ENCODE peak calls at places on chromosomes 2 and 18, in eight cellular contexts. H is pancreas; Q is SJSA1; M is colonic mucosa; N is endodermal cell; X is CD8-positive, alpha-beta memory T cell; K is neuronal stem cell; C is fibroblast of lung. V is an unnamed sample. For H3K4me1 and H3K36me3, the result is how much of the 10 kb centered on the place peaks cover.

GRCh38 chr2:10276481-10277292 is 26.0 kb upstream of the HPCAL1 start:
- DNase-seq in H (peak), Q (no peak), M (no peak), N (no peak), X (no peak), K (no peak), C (no peak), V (no peak)

GRCh38 chr2:135783416-135783815 is 41.8 kb downstream of the UBXN4 start:
- DNase-seq in H (no peak), Q (no peak), M (no peak), N (no peak), X (no peak), K (no peak), C (no peak), V (no peak)

GRCh38 chr18:35494281-35494825 is 3.4 kb downstream of the INO80C start:
- DNase-seq in H (no peak), Q (no peak), M (no peak), N (no peak), X (no peak), K (no peak), C (no peak), V (no peak)

GRCh38 chr2:241540766-241541561 is 17.6 kb upstream of the BOK start:
- DNase-seq in H (peak), Q (peak), M (peak), N (peak), X (peak), K (peak), C (peak), V (peak)

GRCh38 chr2:28656937-28657615 is 94.6 kb upstream of the PPP1CB start:
- DNase-seq in H (no peak), Q (no peak), M (peak), N (peak), X (no peak), K (no peak), C (no peak), V (no peak)

GRCh38 chr2:97906309-97906708 is 89.4 kb downstream of the TMEM131 start:
- DNase-seq in H (no peak), Q (no peak), M (no peak), N (no peak), X (no peak), K (no peak), C (no peak), V (peak)

GRCh38 chr2:57080035-57080434 is 896.2 kb downstream of the CCDC85A start:
- DNase-seq in H (no peak), Q (no peak), M (no peak), N (no peak), X (no peak), K (no peak), C (peak), V (no peak)

GRCh38 chr2:121189656-121190381 is 95.2 kb downstream of the TFCP2L1 start:
- DNase-seq in H (no peak), Q (no peak), M (no peak), N (peak), X (no peak), K (no peak), C (no peak), V (no peak)

GRCh38 chr2:60888853-60889252 is 7.5 kb downstream of the REL start:
- DNase-seq in H (no peak), Q (no peak), M (no peak), N (no peak), X (no peak), K (no peak), C (no peak), V (no peak)

GRCh38 chr18:8337216-8337615 is 272.0 kb upstream of the RAB12 start:
- DNase-seq in H (no peak), Q (no peak), M (no peak), N (no peak), X (no peak), K (no peak), C (peak), V (no peak)

GRCh38 chr18:58977801-58978200 is 113.1 kb downstream of the ZNF532 start:
- DNase-seq in H (no peak), Q (no peak), M (no peak), N (no peak), X (no peak), K (no peak), C (peak), V (no peak)

GRCh38 chr18:36511791-36512352 is 214.4 kb downstream of the FHOD3 start:
- DNase-seq in H (no peak), Q (no peak), M (peak), N (peak), X (no peak), K (no peak), C (no peak), V (peak)

GRCh38 chr2:108409768-108410167 is 32.0 kb downstream of the SULT1C4 start:
- DNase-seq in H (no peak), Q (peak), M (no peak), N (no peak), X (no peak), K (no peak), C (peak), V (no peak)

GRCh38 chr2:158255257-158255656 is 153.6 kb downstream of the UPP2 start:
- DNase-seq in H (no peak), Q (no peak), M (no peak), N (no peak), X (no peak), K (no peak), C (no peak), V (no peak)

GRCh38 chr2:70070557-70071268 is 16.6 kb upstream of the PCBP1 start:
- DNase-seq in H (no peak), Q (peak), M (peak), N (peak), X (peak), K (peak), C (peak), V (peak)

GRCh38 chr18:7855051-7855450 is 287.9 kb downstream of the PTPRM start:
- DNase-seq in H (no peak), Q (no peak), M (no peak), N (no peak), X (no peak), K (no peak), C (no peak), V (no peak)

GRCh38 chr2:120175000-120175581 is 48.1 kb downstream of the TMEM185B start:
- DNase-seq in H (no peak), Q (peak), M (peak), N (no peak), X (no peak), K (peak), C (peak), V (peak)

GRCh38 chr2:120176526-120176925 is 46.7 kb downstream of the TMEM185B start:
- DNase-seq in H (no peak), Q (no peak), M (no peak), N (no peak), X (no peak), K (no peak), C (no peak), V (no peak)

GRCh38 chr2:120177011-120177621 is 46.1 kb downstream of the TMEM185B start:
- DNase-seq in H (no peak), Q (no peak), M (peak), N (no peak), X (peak), K (no peak), C (no peak), V (no peak)

GRCh38 chr2:120180066-120180465 is 43.1 kb downstream of the TMEM185B start:
- DNase-seq in H (no peak), Q (no peak), M (no peak), N (peak), X (no peak), K (no peak), C (no peak), V (peak)

GRCh38 chr2:120177973-120178372 is 45.2 kb downstream of the TMEM185B start:
- DNase-seq in H (no peak), Q (no peak), M (no peak), N (no peak), X (no peak), K (no peak), C (no peak), V (no peak)
- H3K27ac ChIP-seq in H (no peak), Q (no peak), M (no peak), N (no peak), X (no peak), K (no peak), C (no peak), V (no peak)

GRCh38 chr2:80462654-80463053 is 158.1 kb upstream of the LRRTM1 start:
- DNase-seq in H (no peak), Q (no peak), M (no peak), N (no peak), X (no peak), K (no peak), C (no peak), V (no peak)
- H3K4me1 ChIP-seq in H (under half), Q (under half), M (under half), N (under half), X (under half), K (under half), C (under half), V (under half)

GRCh38 chr2:210459407-210459806 is 17.2 kb downstream of the LANCL1 start:
- DNase-seq in H (no peak), Q (no peak), M (no peak), N (no peak), X (no peak), K (no peak), C (no peak), V (no peak)
- H3K36me3 ChIP-seq in H (under half), Q (under half), M (under half), N (under half), X (under half), K (under half), C (under half), V (under half)

DNA sequence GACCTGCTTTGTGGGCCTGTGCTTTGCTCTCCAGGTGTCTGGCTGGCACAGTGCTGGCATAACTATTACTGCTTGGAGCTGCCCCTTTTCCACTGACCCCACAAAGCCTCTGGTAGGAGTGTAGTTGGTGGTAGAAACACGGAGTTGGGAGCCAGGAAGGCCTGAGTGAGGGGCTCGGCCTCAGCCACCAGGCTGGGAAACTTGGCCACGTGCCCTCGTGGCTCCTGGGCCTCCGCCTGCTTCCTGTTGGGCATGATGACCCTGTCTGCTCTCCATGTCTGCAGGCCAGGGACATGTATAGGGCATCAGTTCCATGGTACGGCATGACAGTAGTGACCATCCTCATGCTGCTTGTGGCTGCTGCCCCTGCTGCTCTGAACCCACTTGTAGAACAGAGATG is 241.2 kb downstream of the FAM210A start:
- DNase-seq in H (no peak), Q (no peak), M (no peak), N (no peak), X (no peak), K (no peak), C (no peak), V (no peak)
- H3K27ac ChIP-seq in H (no peak), Q (no peak), M (no peak), N (no peak), X (no peak), K (no peak), C (no peak), V (no peak)

DNA sequence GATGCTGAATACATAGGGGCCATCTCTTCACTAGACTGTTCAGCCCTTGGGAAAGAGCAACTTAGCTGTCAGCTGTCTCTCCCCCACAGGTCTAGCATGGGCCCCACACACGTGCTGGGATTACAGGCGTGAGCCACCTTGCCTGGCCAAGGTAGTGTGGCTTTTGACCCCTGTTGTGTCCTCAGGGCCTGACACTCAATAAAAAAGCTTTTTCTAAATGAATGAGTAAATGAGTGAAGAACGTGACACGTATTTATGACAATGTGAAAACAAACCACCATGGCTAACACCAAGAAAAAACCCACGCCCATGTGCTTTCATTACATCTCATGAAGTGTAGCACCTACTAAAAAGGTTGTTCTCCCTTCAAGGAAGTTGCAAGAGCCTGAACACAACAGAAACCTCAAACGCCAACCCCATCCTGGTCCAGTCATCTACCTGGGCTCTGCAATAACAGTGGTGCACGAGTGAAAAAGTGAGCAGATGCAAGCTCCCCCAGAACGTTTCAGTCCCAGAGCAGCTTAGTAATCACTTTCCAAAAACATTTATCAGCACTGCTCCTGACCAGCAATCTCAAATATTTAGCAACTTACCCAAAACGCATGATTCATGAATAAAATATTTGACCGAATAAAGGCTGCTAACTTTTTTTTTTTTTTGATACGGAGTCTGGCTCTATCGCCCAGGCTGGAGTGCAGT is 3.4 kb downstream of the WDFY1 start:
- DNase-seq in H (no peak), Q (peak), M (no peak), N (no peak), X (peak), K (no peak), C (peak), V (no peak)
- H3K4me1 ChIP-seq in H (under half), Q (half or more), M (under half), N (under half), X (under half), K (under half), C (under half), V (under half)

GRCh38 chr2:46962751-46963150 is 47.1 kb upstream of the MCFD2 start:
- DNase-seq in H (no peak), Q (no peak), M (no peak), N (no peak), X (no peak), K (no peak), C (no peak), V (no peak)

GRCh38 chr2:46963961-46964673 is 48.5 kb upstream of the MCFD2 start:
- DNase-seq in H (no peak), Q (no peak), M (no peak), N (no peak), X (no peak), K (no peak), C (peak), V (peak)

GRCh38 chr2:46963210-46963609 is 47.6 kb upstream of the MCFD2 start:
- DNase-seq in H (no peak), Q (no peak), M (no peak), N (peak), X (no peak), K (no peak), C (no peak), V (no peak)

GRCh38 chr2:46958431-46959017 is 42.9 kb upstream of the MCFD2 start:
- DNase-seq in H (no peak), Q (no peak), M (no peak), N (no peak), X (no peak), K (no peak), C (no peak), V (no peak)

DNA sequence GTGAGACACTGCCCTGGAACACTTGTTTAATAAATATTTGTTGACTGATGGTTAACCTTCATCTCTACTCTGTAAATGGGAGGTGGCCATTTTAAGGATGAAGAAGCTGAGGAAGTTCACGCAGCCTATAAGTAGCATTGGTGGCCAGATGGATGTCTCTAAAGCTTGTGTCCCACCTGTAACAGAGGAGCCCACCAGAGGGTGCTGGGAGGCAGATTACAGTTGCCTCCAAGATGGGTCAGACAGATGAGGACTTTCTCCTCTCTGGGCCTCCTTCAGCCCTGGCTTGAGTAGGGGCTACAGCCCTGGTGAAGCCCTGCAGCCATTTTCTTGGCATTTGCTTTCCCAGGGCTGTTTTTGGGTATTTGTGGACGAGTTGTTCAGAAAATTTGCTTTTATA is 45.0 kb upstream of the MCFD2 start:
- DNase-seq in H (no peak), Q (no peak), M (no peak), N (no peak), X (no peak), K (no peak), C (no peak), V (no peak)
- H3K36me3 ChIP-seq in H (under half), Q (half or more), M (under half), N (under half), X (under half), K (under half), C (under half), V (under half)

V was measured in cardiac muscle cell.